ENCODE peak calls at places on chromosomes 16 and 17, in six cellular contexts. B is PC-3, Z is stomach, E is tibial artery, R is fibroblast of pulmonary artery, C is NB4. Y is an unnamed sample.

GRCh38 chr17:71118039-71118438 is 948.7 kb downstream of the KCNJ2 start:
- DNase-seq in R (no peak), B (peak), Z (no peak), C (no peak), E (no peak), Y (no peak)

GRCh38 chr16:70657956-70658355 is 11.6 kb downstream of the IL34 start:
- DNase-seq in R (no peak), Z (no peak), C (no peak), E (peak), B (no peak), Y (no peak)

GRCh38 chr17:41697122-41697962 is 8.7 kb downstream of the EIF1 start:
- DNase-seq in Z (peak), E (peak), R (peak), C (peak), B (no peak), Y (no peak)

GRCh38 chr16:84986102-84986501 is 25.2 kb downstream of the ZDHHC7 start:
- DNase-seq in C (no peak), R (no peak), E (no peak), Z (peak), B (no peak), Y (no peak)

GRCh38 chr17:17511971-17512858 is 16.0 kb upstream of the RASD1 start:
- DNase-seq in C (peak), Z (peak), E (no peak), B (peak), R (peak), Y (no peak)

GRCh38 chr17:75144816-75145511 is 9.3 kb downstream of the JPT1 start:
- DNase-seq in Z (no peak), R (no peak), E (peak), C (no peak), B (no peak), Y (no peak)

GRCh38 chr17:28394717-28395116 is 11.3 kb downstream of the SLC46A1 start:
- DNase-seq in R (peak), C (no peak), E (no peak), B (no peak), Z (no peak), Y (no peak)

GRCh38 chr17:13024526-13025263 is 6.9 kb upstream of the ELAC2 start:
- DNase-seq in R (peak), C (peak), E (no peak), Z (peak), B (peak), Y (peak)

GRCh38 chr16:2156025-2156848 is 655 bp downstream of the TRAF7 start:
- DNase-seq in E (no peak), R (peak), C (peak), B (peak), Z (no peak), Y (no peak)

GRCh38 chr17:79942011-79942405 is 93.7 kb downstream of the TBC1D16 start:
- DNase-seq in E (no peak), Z (no peak), C (no peak), B (no peak), R (no peak), Y (no peak)
- H3K4me3 ChIP-seq in E (no peak), Z (no peak), C (no peak), B (no peak), R (no peak), Y (no peak)

GRCh38 chr16:87231295-87231694 is 85.9 kb downstream of the C16orf95 start:
- DNase-seq in R (no peak), Z (no peak), E (no peak), B (peak), C (no peak), Y (no peak)

GRCh38 chr16:87231911-87232310 is 85.3 kb downstream of the C16orf95 start:
- DNase-seq in Z (no peak), R (no peak), C (no peak), B (no peak), E (no peak), Y (no peak)

GRCh38 chr16:87234601-87235000 is 82.6 kb downstream of the C16orf95 start:
- DNase-seq in C (no peak), R (no peak), B (no peak), Z (no peak), E (no peak), Y (no peak)

GRCh38 chr16:87235810-87236515 is 81.2 kb downstream of the C16orf95 start:
- DNase-seq in E (peak), R (no peak), Z (no peak), C (peak), B (no peak), Y (no peak)

GRCh38 chr16:87233928-87234327 is 83.3 kb downstream of the C16orf95 start:
- DNase-seq in B (no peak), E (no peak), Z (no peak), C (peak), R (peak), Y (no peak)
- TF ChIP-seq CTCF in B (peak), E (no peak), Z (no peak), C (no peak), R (peak), Y (no peak)

DNA sequence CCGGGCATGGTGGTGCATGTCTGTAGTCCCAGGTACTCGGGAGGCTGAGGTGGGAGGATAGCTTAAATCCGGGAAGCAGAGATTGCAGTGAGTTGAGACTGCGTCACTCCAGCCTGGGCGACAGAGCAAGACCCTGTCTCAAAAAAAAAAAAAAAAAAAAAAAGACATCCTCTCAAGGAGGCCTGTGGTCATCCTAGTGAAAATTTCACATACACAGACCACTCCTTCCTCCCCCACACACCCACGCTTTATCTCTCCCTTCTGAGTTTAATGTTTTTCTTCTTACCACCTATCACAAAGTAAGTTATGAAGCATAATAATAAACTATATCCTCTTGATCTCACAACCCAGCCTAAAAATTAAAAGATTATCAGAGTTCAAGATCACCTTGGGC is 1.3 kb upstream of the NOL11 start:
- DNase-seq in Z (no peak), C (peak), R (no peak), B (no peak), E (no peak), Y (no peak)
- H3K4me3 ChIP-seq in Z (no peak), C (peak), R (no peak), B (peak), E (no peak), Y (no peak)

GRCh38 chr16:56438042-56438441 is 12.7 kb upstream of the AMFR start:
- DNase-seq in Z (no peak), E (no peak), B (no peak), R (no peak), C (no peak), Y (no peak)
- TF ChIP-seq CTCF in Z (no peak), E (no peak), B (no peak), R (no peak), C (no peak), Y (no peak)

DNA sequence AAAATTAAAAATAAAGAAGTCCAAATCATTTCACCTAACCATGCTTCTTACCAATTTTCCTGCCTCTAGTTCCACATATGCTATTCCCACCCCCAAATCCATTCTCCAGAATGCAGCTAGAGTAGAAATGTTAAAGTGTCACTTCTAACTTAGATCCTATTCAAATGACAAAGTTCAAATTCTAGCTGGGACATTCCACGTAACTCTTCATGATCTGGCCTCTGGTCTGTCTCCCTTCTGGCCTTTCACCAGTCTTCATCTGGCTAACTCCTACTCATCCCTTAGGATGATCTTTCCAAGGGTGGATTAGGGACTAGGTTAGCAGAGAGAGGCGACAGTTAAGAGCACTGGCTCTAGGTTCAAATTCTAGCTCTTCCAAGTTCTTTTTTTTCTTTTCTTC is 97.9 kb downstream of the TRIM37 start:
- DNase-seq in C (no peak), E (no peak), R (no peak), Z (no peak), B (no peak), Y (no peak)
- H3K4me3 ChIP-seq in C (no peak), E (no peak), R (no peak), Z (no peak), B (no peak), Y (no peak)

DNA sequence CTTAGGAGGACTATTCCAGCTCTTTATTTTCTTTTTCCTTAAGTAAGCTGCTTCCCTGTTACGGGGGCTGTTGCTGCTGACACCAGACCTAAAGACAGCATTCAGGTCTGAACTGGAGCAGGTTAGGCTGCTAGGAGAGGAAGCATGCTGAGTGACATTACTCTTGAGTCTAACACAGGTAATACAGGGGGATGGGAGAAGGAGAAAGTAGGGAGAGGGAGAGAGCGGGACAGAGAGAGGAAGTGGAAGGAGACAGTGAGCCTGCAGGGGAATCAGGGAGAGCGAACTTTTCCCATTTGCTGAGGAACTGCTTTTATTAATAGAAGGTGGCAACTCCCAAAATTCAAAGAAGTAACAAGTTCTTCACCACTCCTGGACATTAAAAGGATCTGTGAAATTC is 130.9 kb downstream of the PARN start:
- DNase-seq in Z (no peak), E (no peak), R (no peak), B (no peak), C (no peak), Y (no peak)
- TF ChIP-seq CTCF in Z (no peak), E (no peak), R (no peak), B (no peak), C (no peak), Y (no peak)

DNA sequence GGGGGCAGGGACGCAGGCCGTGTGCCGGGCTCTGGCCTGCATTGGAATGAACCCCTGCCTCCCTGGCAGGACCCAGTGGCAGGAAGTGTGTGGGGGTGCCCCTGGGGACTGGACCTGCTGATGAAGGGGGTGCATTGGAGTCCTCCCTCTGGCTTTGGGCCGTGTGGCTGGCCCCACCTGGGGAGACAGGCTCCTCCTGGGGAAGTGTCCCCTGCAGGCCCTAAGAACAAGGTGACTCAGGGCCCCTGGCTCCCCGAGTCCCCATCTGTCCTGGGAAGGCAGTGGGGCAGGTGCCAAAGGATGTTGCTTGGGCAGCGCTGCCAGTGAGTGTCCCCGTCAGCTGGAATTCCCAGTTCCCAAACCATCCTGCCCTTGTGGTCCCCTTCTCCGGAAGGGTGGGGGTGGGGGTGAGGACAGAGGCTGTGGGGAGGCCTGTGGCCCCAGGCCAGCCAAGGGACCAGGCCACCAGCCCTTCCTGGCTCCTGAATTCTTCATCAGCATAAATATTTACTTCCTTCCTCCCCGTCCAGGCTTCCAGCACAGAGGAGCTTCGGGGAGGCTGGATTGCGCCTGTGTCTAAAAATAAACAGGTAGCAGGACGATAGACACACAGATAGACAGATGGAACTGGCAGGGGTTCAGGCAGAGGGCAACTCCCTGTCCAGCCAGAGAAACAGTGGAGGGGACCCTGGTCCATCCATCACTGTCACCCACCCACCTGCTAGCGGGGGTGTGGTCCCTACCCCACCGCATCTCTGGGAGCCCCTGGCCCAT is 12.9 kb downstream of the GLIS2 start:
- DNase-seq in C (no peak), B (no peak), Z (no peak), E (peak), R (no peak), Y (no peak)
- H3K4me3 ChIP-seq in C (no peak), B (no peak), Z (peak), E (peak), R (peak), Y (no peak)

GRCh38 chr17:7587831-7588230 is 2.1 kb downstream of the SOX15 start:
- DNase-seq in C (no peak), E (no peak), Z (no peak), B (peak), R (no peak), Y (no peak)

GRCh38 chr17:7588553-7589203 is 1.2 kb downstream of the SOX15 start:
- DNase-seq in Z (no peak), B (no peak), R (no peak), C (no peak), E (no peak), Y (no peak)

GRCh38 chr17:7590743-7591142 is 849 bp upstream of the SOX15 start:
- DNase-seq in B (peak), E (no peak), C (no peak), Z (no peak), R (peak), Y (no peak)

GRCh38 chr17:7589891-7590611 is at the start of gene SOX15:
- DNase-seq in Z (no peak), B (peak), E (no peak), R (no peak), C (no peak), Y (no peak)

DNA sequence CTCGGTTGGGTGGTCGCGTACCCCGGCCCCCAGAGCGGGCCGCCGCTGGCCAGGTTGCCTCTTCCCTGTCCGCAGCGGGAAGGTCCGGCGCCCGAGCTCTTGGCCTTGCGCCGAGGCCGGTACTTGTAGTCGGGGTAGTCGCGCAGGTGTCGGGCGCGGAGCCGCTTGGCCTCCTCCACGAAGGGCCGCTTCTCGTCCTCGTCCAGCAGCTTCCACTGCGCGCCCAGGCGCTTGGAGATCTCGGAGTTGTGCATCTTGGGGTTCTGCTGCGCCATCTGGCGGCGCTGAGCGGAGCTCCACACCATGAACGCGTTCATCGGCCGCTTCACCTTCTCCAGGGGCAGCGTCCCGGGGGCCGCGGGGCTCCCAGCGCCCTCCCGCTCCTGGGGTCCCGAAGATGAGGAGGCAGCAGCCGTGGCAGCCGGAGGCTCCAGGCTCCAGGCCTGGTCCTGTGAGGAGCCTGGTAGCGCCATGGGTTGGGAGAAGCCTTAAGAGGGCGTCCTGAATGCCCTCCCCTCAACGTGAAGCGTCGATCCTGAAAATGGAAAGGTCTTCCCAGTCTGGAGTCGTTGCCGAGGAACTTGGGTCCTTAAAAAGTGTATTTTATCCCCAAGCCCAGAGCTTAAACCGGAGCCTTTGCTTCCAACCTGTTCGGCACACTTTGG is 558 bp downstream of the SOX15 start:
- DNase-seq in R (peak), C (no peak), Z (peak), E (peak), B (peak), Y (no peak)
- TF ChIP-seq CTCF in R (peak), C (no peak), Z (peak), E (peak), B (peak), Y (peak)

GRCh38 chr17:10742431-10742830 is 12.6 kb upstream of the TMEM220 start:
- DNase-seq in Z (no peak), R (no peak), C (no peak), E (no peak), B (no peak), Y (no peak)

GRCh38 chr17:10743316-10744009 is 13.6 kb upstream of the TMEM220 start:
- DNase-seq in C (no peak), E (no peak), B (peak), Z (no peak), R (peak), Y (no peak)

GRCh38 chr17:10745231-10745630 is 15.4 kb upstream of the TMEM220 start:
- DNase-seq in B (no peak), Z (no peak), C (no peak), E (no peak), R (no peak), Y (no peak)

GRCh38 chr17:10741416-10742140 is 11.8 kb upstream of the TMEM220 start:
- DNase-seq in C (no peak), B (no peak), Z (peak), E (no peak), R (no peak), Y (no peak)

GRCh38 chr17:10744509-10745000 is 14.7 kb upstream of the TMEM220 start:
- DNase-seq in Z (peak), R (no peak), B (no peak), E (no peak), C (no peak), Y (no peak)
- H3K4me3 ChIP-seq in Z (no peak), R (no peak), B (no peak), E (no peak), C (no peak), Y (no peak)

Y was measured in GM12864.